ENCODE peak calls at places on chromosomes 7 and 10, in eight cellular contexts. W is stimulated activated CD4-positive, alpha-beta T cell treated with anti-CD3 and anti-CD28 coated beads, TNF-alpha, amount 100 ng/mL, for 24 hours; E is KBM-7; G is Daoy; V is ELF-1; J is MV-4-11; Z is SHP77 treated with DMSO at 0.1 percent for 48 hours; K is activated CD8-positive, alpha-beta memory T cell treated with anti-CD3 and anti-CD28 coated beads for 24 hours. X is an unnamed sample.
A peak's percentile ranks its signal among the peaks of the same experiment; 100 is the strongest.

GRCh38 chr7:146053492-146053891 is 63.1 kb upstream of the CNTNAP2 start:
- DNase-seq in W (no peak), E (no peak), G (peak; percentile 8), V (no peak), J (no peak), Z (no peak), K (no peak), X (no peak)

GRCh38 chr7:3321745-3322144 is 20.7 kb downstream of the SDK1 start:
- DNase-seq in W (no peak), E (no peak), G (no peak), V (no peak), J (no peak), Z (no peak), K (no peak), X (no peak)

GRCh38 chr10:853017-853416 is 78.5 kb downstream of the LARP4B start:
- DNase-seq in W (no peak), E (no peak), G (no peak), V (no peak), J (no peak), Z (no peak), K (no peak), X (no peak)

GRCh38 chr7:16982640-16983103 is 100.9 kb upstream of the AGR3 start:
- DNase-seq in W (no peak), E (peak; percentile 77), G (peak; percentile 53), V (peak; percentile 11), J (peak; percentile 31), Z (peak; percentile 70), K (no peak), X (no peak)

GRCh38 chr10:14553434-14553833 is 221.3 kb downstream of the FAM107B start:
- DNase-seq in W (no peak), E (peak; percentile 63), G (no peak), V (no peak), J (peak; percentile 75), Z (no peak), K (no peak), X (no peak)

GRCh38 chr10:8133146-8133545 is 78.7 kb downstream of the GATA3 start:
- DNase-seq in W (peak; percentile 21), E (peak; percentile 93), G (peak; percentile 61), V (no peak), J (peak; percentile 93), Z (no peak), K (no peak), X (no peak)

GRCh38 chr10:3754727-3755439 is 30.1 kb downstream of the KLF6 start:
- DNase-seq in W (no peak), E (no peak), G (peak; percentile 88), V (no peak), J (no peak), Z (no peak), K (peak; percentile 54), X (peak; percentile 92)

GRCh38 chr7:140540142-140540777 is 61.0 kb upstream of the MKRN1 start:
- DNase-seq in W (no peak), E (no peak), G (no peak), V (no peak), J (no peak), Z (no peak), K (no peak), X (no peak)

GRCh38 chr10:94409016-94409657 is 6.8 kb downstream of the TBC1D12 start:
- DNase-seq in W (no peak), E (no peak), G (peak; percentile 23), V (peak; percentile 23), J (no peak), Z (no peak), K (no peak), X (no peak)

GRCh38 chr10:62815373-62816111 is 624 bp downstream of the EGR2 start:
- DNase-seq in W (no peak), E (no peak), G (peak; percentile 12), V (peak; percentile 40), J (no peak), Z (no peak), K (peak; percentile 78), X (no peak)

GRCh38 chr7:46969303-46970130 is 612.4 kb downstream of the TNS3 start:
- DNase-seq in W (no peak), E (no peak), G (peak; percentile 45), V (no peak), J (no peak), Z (no peak), K (no peak), X (peak; percentile 35)

GRCh38 chr7:27346531-27347260 is 104.1 kb downstream of the EVX1 start:
- DNase-seq in W (no peak), E (no peak), G (peak; percentile 93), V (peak; percentile 80), J (no peak), Z (no peak), K (no peak), X (peak; percentile 7)

GRCh38 chr10:32156031-32156495 is 99.8 kb upstream of the KIF5B start:
- DNase-seq in W (no peak), E (no peak), G (no peak), V (no peak), J (no peak), Z (no peak), K (no peak), X (no peak)

GRCh38 chr7:110090113-110090820 is 1000.7 kb upstream of the LRRN3 start:
- DNase-seq in W (no peak), E (peak; percentile 14), G (no peak), V (peak; percentile 3), J (peak; percentile 4), Z (no peak), K (no peak), X (no peak)

GRCh38 chr7:74252893-74253292 is 1.3 kb downstream of the RFC2 start:
- DNase-seq in W (no peak), E (no peak), G (no peak), V (no peak), J (no peak), Z (peak; percentile 41), K (no peak), X (no peak)

GRCh38 chr7:92177362-92177761 is 1.6 kb downstream of the LRRD1 start:
- DNase-seq in W (no peak), E (no peak), G (peak; percentile 13), V (no peak), J (peak; percentile 10), Z (no peak), K (no peak), X (no peak)

GRCh38 chr10:35329520-35329919 is 6.8 kb upstream of the CCNY start:
- DNase-seq in W (no peak), E (no peak), G (no peak), V (peak; percentile 63), J (no peak), Z (no peak), K (no peak), X (no peak)

GRCh38 chr10:129568562-129569344 is 101.7 kb downstream of the MGMT start:
- DNase-seq in W (no peak), E (no peak), G (no peak), V (peak; percentile 14), J (no peak), Z (no peak), K (no peak), X (no peak)

X was measured in keratinocyte.